ENCODE peak calls at places on chromosomes 12 and 14, in seven cellular contexts. M, W, A, X, I, C and U are unnamed samples.

GRCh38 chr12:10354502-10354901 is 35.3 kb downstream of the KLRK1 start:
- DNase-seq in M (no peak), W (no peak), A (no peak), X (no peak), I (peak), C (no peak), U (peak)

GRCh38 chr12:26523708-26524150 is 309.3 kb downstream of the ITPR2 start:
- DNase-seq in M (peak), W (peak), A (no peak), X (peak), I (no peak), C (peak), U (no peak)

GRCh38 chr14:90574640-90575131 is 177.9 kb downstream of the CALM1 start:
- DNase-seq in M (no peak), W (no peak), A (no peak), X (no peak), I (no peak), C (no peak), U (peak)

GRCh38 chr12:12018454-12018853 is 52.3 kb upstream of the BCL2L14 start:
- DNase-seq in M (peak), W (peak), A (no peak), X (no peak), I (no peak), C (no peak), U (no peak)

GRCh38 chr12:30201301-30202160 is 417.8 kb upstream of the TMTC1 start:
- DNase-seq in M (no peak), W (no peak), A (no peak), X (peak), I (no peak), C (no peak), U (peak)

GRCh38 chr14:101705733-101706508 is 55.6 kb upstream of the PPP2R5C start:
- DNase-seq in M (no peak), W (no peak), A (no peak), X (no peak), I (no peak), C (peak), U (peak)

GRCh38 chr12:109814600-109814999 is 18.6 kb downstream of the TRPV4 start:
- DNase-seq in M (no peak), W (no peak), A (no peak), X (no peak), I (no peak), C (no peak), U (no peak)

GRCh38 chr14:55245657-55246268 is 25.5 kb upstream of the FBXO34 start:
- DNase-seq in M (peak), W (no peak), A (no peak), X (no peak), I (peak), C (peak), U (no peak)

GRCh38 chr12:8038659-8039114 is 6.2 kb downstream of the FOXJ2 start:
- DNase-seq in M (peak), W (peak), A (no peak), X (peak), I (no peak), C (peak), U (peak)

GRCh38 chr12:43540474-43540873 is 11.5 kb downstream of the ADAMTS20 start:
- DNase-seq in M (no peak), W (no peak), A (no peak), X (no peak), I (no peak), C (no peak), U (no peak)

GRCh38 chr14:58281969-58282368 is 16.4 kb upstream of the ARID4A start:
- DNase-seq in M (no peak), W (no peak), A (no peak), X (no peak), I (no peak), C (no peak), U (no peak)

GRCh38 chr14:63551338-63551737 is 8.2 kb upstream of the PPP2R5E start:
- DNase-seq in M (no peak), W (no peak), A (no peak), X (no peak), I (no peak), C (no peak), U (no peak)

GRCh38 chr14:97458302-97459137 is 661.3 kb downstream of the VRK1 start:
- DNase-seq in M (no peak), W (no peak), A (no peak), X (peak), I (no peak), C (peak), U (peak)

GRCh38 chr14:67526676-67527459 is 6.2 kb upstream of the PLEKHH1 start:
- DNase-seq in M (peak), W (no peak), A (no peak), X (peak), I (peak), C (peak), U (no peak)

DNA sequence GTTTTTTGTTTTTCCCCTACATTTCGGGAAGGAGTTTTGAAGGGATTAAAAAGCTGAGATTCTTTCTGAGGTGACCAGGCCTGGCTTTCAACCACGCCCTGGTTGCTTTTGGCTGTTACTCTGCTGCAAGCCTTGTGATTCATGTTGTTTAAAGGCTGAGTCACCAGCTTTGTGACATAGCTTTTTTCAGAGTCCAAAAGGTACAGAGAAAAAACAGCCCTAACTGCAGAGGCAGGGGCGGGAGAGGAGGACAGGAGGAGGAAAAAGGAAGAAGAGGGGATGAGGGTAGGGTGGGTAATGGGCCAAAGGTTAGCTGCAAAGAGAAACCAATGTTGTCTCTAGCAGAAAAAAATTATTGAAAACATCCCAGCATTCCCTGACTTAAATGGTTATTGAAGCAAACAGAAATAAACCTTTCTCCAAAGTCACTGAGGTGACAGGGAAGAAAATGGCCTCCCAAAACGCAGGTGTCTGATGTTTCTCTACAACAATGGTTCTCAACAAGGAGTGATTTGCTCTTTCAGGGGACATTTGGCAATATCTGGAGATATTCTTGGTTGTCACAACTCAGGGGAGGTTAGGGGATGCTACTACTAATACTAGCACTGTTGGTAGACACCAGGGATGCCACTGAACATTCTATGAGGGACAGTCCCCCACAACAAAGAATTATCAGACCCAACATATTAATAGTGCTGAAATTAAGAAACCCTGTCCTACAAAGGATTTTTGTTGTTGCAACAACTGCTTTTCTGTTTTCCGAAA is 2.1 kb upstream of the UBC start:
- DNase-seq in M (peak), W (peak), A (no peak), X (no peak), I (peak), C (peak), U (no peak)
- TF ChIP-seq POLR2AphosphoS5 in M (peak), W (no peak), A (no peak), X (peak), I (peak), C (peak), U (peak)

GRCh38 chr14:22882529-22883190 is 362 bp upstream of the REM2 start:
- DNase-seq in M (peak), W (no peak), A (no peak), X (peak), I (no peak), C (peak), U (no peak)

GRCh38 chr14:22878271-22879246 is 4.5 kb upstream of the REM2 start:
- DNase-seq in M (no peak), W (no peak), A (no peak), X (no peak), I (no peak), C (no peak), U (no peak)

GRCh38 chr14:22883191-22883976 is at the start of gene REM2:
- DNase-seq in M (no peak), W (no peak), A (no peak), X (peak), I (no peak), C (no peak), U (no peak)

GRCh38 chr14:22884721-22885523 is 1.9 kb downstream of the REM2 start:
- DNase-seq in M (no peak), W (no peak), A (no peak), X (no peak), I (no peak), C (no peak), U (no peak)

GRCh38 chr14:22882064-22882463 is 958 bp upstream of the REM2 start:
- DNase-seq in M (no peak), W (no peak), A (no peak), X (no peak), I (no peak), C (no peak), U (no peak)
- TF ChIP-seq POLR2AphosphoS5 in M (no peak), W (no peak), A (peak), X (no peak), I (no peak), C (no peak), U (no peak)

DNA sequence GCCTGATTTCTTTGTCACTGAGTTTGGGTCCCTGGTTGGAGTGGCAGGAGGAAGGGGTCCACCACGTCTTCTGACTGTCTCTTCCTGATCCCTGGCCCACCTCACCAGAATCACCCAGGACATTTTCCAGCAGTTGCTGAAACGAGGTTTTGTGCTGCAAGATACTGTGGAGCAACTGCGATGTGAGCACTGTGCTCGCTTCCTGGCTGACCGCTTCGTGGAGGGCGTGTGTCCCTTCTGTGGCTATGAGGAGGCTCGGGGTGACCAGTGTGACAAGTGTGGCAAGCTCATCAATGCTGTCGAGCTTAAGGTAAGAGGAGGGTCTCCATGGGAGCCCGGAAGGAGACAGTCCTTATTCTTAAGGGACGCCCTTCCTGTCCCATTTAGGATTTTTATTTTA is 12.3 kb downstream of the MARS1 start:
- DNase-seq in M (no peak), W (no peak), A (no peak), X (no peak), I (no peak), C (no peak), U (no peak)
- TF ChIP-seq POLR2AphosphoS5 in M (no peak), W (no peak), A (no peak), X (no peak), I (no peak), C (no peak), U (no peak)

DNA sequence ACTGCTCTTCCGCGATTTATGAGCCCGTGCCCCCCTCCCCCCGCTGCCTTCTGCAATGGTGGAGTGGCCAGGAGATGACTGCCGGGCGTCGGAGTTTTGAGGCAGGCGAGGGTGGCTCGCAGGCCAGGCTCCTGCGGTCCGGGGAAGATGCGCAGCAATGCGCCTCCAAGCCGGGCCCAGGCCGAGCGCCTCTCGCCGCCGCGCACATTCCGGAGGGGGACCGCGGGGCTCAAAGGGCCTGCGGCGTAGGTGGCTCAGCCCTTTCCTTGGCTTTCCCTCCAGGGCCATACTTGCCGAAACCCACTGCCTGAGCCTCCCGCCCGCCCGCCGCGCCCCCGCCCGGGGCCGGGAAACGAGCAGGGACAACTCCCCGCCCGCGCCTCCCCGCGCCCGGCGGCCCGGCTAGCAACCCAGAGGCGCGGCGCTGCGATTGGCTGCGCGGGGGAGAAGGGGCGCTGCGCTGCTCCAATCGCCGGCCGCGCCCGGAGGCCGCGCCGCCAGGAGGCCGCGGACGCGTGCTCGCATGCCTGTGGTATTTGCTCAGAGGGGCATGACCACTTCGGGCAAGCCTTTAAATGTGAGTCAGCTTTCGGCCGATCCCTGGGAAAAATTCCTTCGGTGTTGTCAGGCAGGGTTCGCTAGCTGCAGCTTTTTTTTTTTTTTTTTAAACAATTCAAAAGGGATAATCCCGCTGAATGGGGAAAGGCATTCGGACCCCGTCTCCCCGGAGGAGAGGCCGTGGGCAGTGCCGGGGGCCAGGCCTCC is 157.9 kb upstream of the PARP11 start:
- DNase-seq in M (peak), W (peak), A (peak), X (peak), I (peak), C (peak), U (peak)
- TF ChIP-seq POLR2AphosphoS5 in M (peak), W (no peak), A (no peak), X (no peak), I (no peak), C (peak), U (peak)

DNA sequence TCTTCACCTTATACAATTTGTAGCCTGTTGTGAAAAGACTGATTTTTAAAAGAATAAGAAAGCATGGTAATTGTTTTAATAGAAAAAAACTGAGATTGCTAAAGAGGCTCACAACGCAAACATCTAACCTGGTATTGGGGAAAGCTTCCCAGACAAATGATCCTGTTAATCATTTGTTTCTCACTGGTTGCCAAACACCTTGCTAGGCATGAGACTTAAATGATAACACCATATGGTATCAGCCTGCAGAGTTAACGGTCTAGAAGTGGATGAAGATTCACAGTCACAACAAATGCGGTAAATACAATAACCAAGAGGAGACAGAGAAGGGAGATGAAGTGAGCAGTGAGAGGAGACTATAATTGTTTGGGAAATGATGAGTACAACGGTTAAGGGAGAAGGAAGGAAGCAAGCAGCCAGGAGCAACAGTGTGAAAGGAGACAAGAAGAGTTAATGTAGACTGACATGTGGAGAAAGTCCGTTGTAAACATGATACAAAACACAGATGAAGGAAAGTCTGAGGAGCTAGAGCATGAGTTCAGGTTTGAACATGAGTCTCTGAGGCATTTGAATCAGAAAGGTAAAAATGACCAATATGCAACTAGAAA is 19.8 kb downstream of the GXYLT1 start:
- DNase-seq in M (no peak), W (no peak), A (no peak), X (no peak), I (peak), C (no peak), U (no peak)
- TF ChIP-seq POLR2AphosphoS5 in M (no peak), W (no peak), A (no peak), X (no peak), I (no peak), C (no peak), U (no peak)

GRCh38 chr14:71418591-71419245 is 511.5 kb downstream of the PCNX1 start:
- DNase-seq in M (no peak), W (no peak), A (no peak), X (no peak), I (no peak), C (no peak), U (no peak)
- TF ChIP-seq POLR2AphosphoS5 in M (no peak), W (no peak), A (no peak), X (no peak), I (no peak), C (no peak), U (no peak)

GRCh38 chr12:89140580-89141236 is 211.6 kb downstream of the DUSP6 start:
- DNase-seq in M (no peak), W (no peak), A (no peak), X (no peak), I (no peak), C (no peak), U (no peak)

GRCh38 chr12:89135976-89136634 is 216.2 kb downstream of the DUSP6 start:
- DNase-seq in M (no peak), W (no peak), A (no peak), X (no peak), I (no peak), C (no peak), U (no peak)

GRCh38 chr12:89134213-89134770 is 218.0 kb downstream of the DUSP6 start:
- DNase-seq in M (no peak), W (no peak), A (no peak), X (no peak), I (peak), C (no peak), U (no peak)

GRCh38 chr12:89138048-89138852 is 214.1 kb downstream of the DUSP6 start:
- DNase-seq in M (no peak), W (no peak), A (no peak), X (no peak), I (no peak), C (no peak), U (no peak)

GRCh38 chr12:89140141-89140540 is 212.2 kb downstream of the DUSP6 start:
- DNase-seq in M (no peak), W (no peak), A (no peak), X (no peak), I (no peak), C (no peak), U (no peak)
- TF ChIP-seq POLR2AphosphoS5 in M (no peak), W (no peak), A (no peak), X (no peak), I (no peak), C (no peak), U (no peak)

GRCh38 chr12:57085999-57086950 is 2.6 kb upstream of the NAB2 start:
- DNase-seq in M (peak), W (no peak), A (no peak), X (peak), I (peak), C (peak), U (peak)
- TF ChIP-seq POLR2AphosphoS5 in M (no peak), W (no peak), A (no peak), X (no peak), I (no peak), C (no peak), U (peak)